ENCODE peak calls at places on chromosomes 13 and 19, in four cellular contexts. One of them, this sample, is unnamed.

GRCh38 chr19:1164684-1165531 is 9.2 kb downstream of the SBNO2 start:
- DNase-seq in H1: no peak
- DNase-seq in K562: peak
- DNase-seq in GM12878: no peak
- DNase-seq in this sample: no peak

GRCh38 chr13:99992912-99993311 is 11.3 kb downstream of the ZIC2 start:
- DNase-seq in GM12878: no peak
- DNase-seq in K562: no peak
- DNase-seq in H1: no peak
- DNase-seq in this sample: no peak

GRCh38 chr19:40035996-40036395 is 20.0 kb downstream of the ZNF780B start:
- DNase-seq in K562: no peak
- DNase-seq in H1: no peak
- DNase-seq in GM12878: no peak
- DNase-seq in this sample: no peak

GRCh38 chr19:21138130-21138529 is 3.7 kb upstream of the ZNF431 start:
- DNase-seq in GM12878: no peak
- DNase-seq in H1: no peak
- DNase-seq in K562: no peak
- DNase-seq in this sample: no peak

GRCh38 chr13:64083811-64084210 is 2668.2 kb upstream of the PCDH20 start:
- DNase-seq in K562: no peak
- DNase-seq in GM12878: no peak
- DNase-seq in H1: no peak
- DNase-seq in this sample: no peak

GRCh38 chr13:73934771-73935170 is 199.4 kb downstream of the KLF12 start:
- DNase-seq in GM12878: no peak
- DNase-seq in H1: no peak
- DNase-seq in K562: no peak
- DNase-seq in this sample: no peak

GRCh38 chr13:28489536-28489935 is 5.4 kb downstream of the FLT1 start:
- DNase-seq in K562: no peak
- DNase-seq in H1: no peak
- DNase-seq in GM12878: no peak
- DNase-seq in this sample: no peak

GRCh38 chr13:33244210-33244906 is 41.2 kb downstream of the STARD13 start:
- DNase-seq in K562: no peak
- DNase-seq in GM12878: no peak
- DNase-seq in H1: no peak
- DNase-seq in this sample: no peak

GRCh38 chr13:38417727-38418126 is 68.1 kb downstream of the UFM1 start:
- DNase-seq in K562: peak
- DNase-seq in GM12878: no peak
- DNase-seq in H1: no peak
- DNase-seq in this sample: no peak

GRCh38 chr19:8367327-8368001 is 3.5 kb downstream of the ANGPTL4 start:
- DNase-seq in K562: peak
- DNase-seq in GM12878: no peak
- DNase-seq in H1: peak
- DNase-seq in this sample: no peak

GRCh38 chr13:111505175-111505777 is 184.8 kb downstream of the TEX29 start:
- DNase-seq in GM12878: no peak
- DNase-seq in K562: peak
- DNase-seq in H1: peak
- DNase-seq in this sample: no peak

GRCh38 chr19:41249707-41250423 is 14.3 kb upstream of the HNRNPUL1 start:
- DNase-seq in GM12878: no peak
- DNase-seq in H1: no peak
- DNase-seq in K562: no peak
- DNase-seq in this sample: no peak

GRCh38 chr19:42178791-42179500 is 38.5 kb downstream of the DEDD2 start:
- DNase-seq in H1: peak
- DNase-seq in GM12878: no peak
- DNase-seq in K562: peak
- DNase-seq in this sample: no peak

GRCh38 chr13:66665991-66666390 is 564.1 kb downstream of the PCDH9 start:
- DNase-seq in H1: no peak
- DNase-seq in GM12878: no peak
- DNase-seq in K562: no peak
- DNase-seq in this sample: no peak

GRCh38 chr13:34720618-34721017 is 221.5 kb upstream of the NBEA start:
- DNase-seq in GM12878: no peak
- DNase-seq in H1: no peak
- DNase-seq in K562: no peak
- DNase-seq in this sample: no peak

GRCh38 chr13:30119476-30119875 is 187.9 kb downstream of the KATNAL1 start:
- DNase-seq in GM12878: no peak
- DNase-seq in H1: no peak
- DNase-seq in K562: no peak
- DNase-seq in this sample: no peak

GRCh38 chr13:48490241-48490640 is 42.6 kb downstream of the RCBTB2 start:
- DNase-seq in GM12878: no peak
- DNase-seq in K562: no peak
- DNase-seq in H1: no peak
- DNase-seq in this sample: no peak

GRCh38 chr13:99200433-99201167 is at the start of gene UBAC2:
- DNase-seq in K562: peak
- DNase-seq in GM12878: peak
- DNase-seq in H1: peak
- DNase-seq in this sample: peak

GRCh38 chr19:42360787-42361544 is 29.1 kb downstream of the CNFN start:
- DNase-seq in H1: no peak
- DNase-seq in K562: no peak
- DNase-seq in GM12878: no peak
- DNase-seq in this sample: no peak

GRCh38 chr13:102608944-102609343 is 12.2 kb downstream of the TPP2 start:
- DNase-seq in GM12878: no peak
- DNase-seq in K562: no peak
- DNase-seq in H1: no peak
- DNase-seq in this sample: no peak

GRCh38 chr13:32752997-32753606 is 166.8 kb downstream of the PDS5B start:
- DNase-seq in H1: no peak
- DNase-seq in GM12878: no peak
- DNase-seq in K562: no peak
- DNase-seq in this sample: no peak

GRCh38 chr13:99303863-99304521 is 3.2 kb downstream of the GPR183 start:
- DNase-seq in GM12878: no peak
- DNase-seq in K562: no peak
- DNase-seq in H1: no peak
- DNase-seq in this sample: no peak

GRCh38 chr19:35247526-35248309 is 1.1 kb upstream of the LSR start:
- DNase-seq in H1: peak
- DNase-seq in GM12878: peak
- DNase-seq in K562: peak
- DNase-seq in this sample: peak

GRCh38 chr19:17475541-17476115 is 5.3 kb downstream of the SLC27A1 start:
- DNase-seq in K562: no peak
- DNase-seq in GM12878: no peak
- DNase-seq in H1: no peak
- DNase-seq in this sample: no peak

GRCh38 chr13:41028051-41028450 is 8.9 kb upstream of the ELF1 start:
- DNase-seq in H1: no peak
- DNase-seq in GM12878: no peak
- DNase-seq in K562: no peak
- DNase-seq in this sample: no peak

GRCh38 chr19:47485210-47485609 is 1.2 kb upstream of the KPTN start:
- DNase-seq in K562: no peak
- DNase-seq in GM12878: no peak
- DNase-seq in H1: no peak
- DNase-seq in this sample: no peak

GRCh38 chr13:113581871-113582270 is 2.7 kb upstream of the TFDP1 start:
- DNase-seq in H1: no peak
- DNase-seq in GM12878: no peak
- DNase-seq in K562: no peak
- DNase-seq in this sample: no peak

GRCh38 chr19:29690842-29691241 is 24.2 kb downstream of the C19orf12 start:
- DNase-seq in H1: no peak
- DNase-seq in GM12878: no peak
- DNase-seq in K562: peak
- DNase-seq in this sample: no peak

GRCh38 chr19:16936901-16937300 is 48.1 kb downstream of the F2RL3 start:
- DNase-seq in H1: no peak
- DNase-seq in GM12878: no peak
- DNase-seq in K562: no peak
- DNase-seq in this sample: no peak

GRCh38 chr19:7595466-7596133 is at the start of gene CAMSAP3:
- DNase-seq in K562: peak
- DNase-seq in GM12878: no peak
- DNase-seq in H1: peak
- DNase-seq in this sample: no peak

GRCh38 chr19:19535311-19536191 is 2.5 kb upstream of the CILP2 start:
- DNase-seq in GM12878: no peak
- DNase-seq in K562: no peak
- DNase-seq in H1: no peak
- DNase-seq in this sample: no peak

GRCh38 chr19:3062165-3063105 is at the start of gene TLE5:
- DNase-seq in GM12878: no peak
- DNase-seq in H1: no peak
- DNase-seq in K562: peak
- DNase-seq in this sample: peak

GRCh38 chr13:34577051-34577450 is 365.0 kb upstream of the NBEA start:
- DNase-seq in K562: no peak
- DNase-seq in H1: no peak
- DNase-seq in GM12878: no peak
- DNase-seq in this sample: no peak

GRCh38 chr19:53879145-53880037 is 2.6 kb upstream of the PRKCG start:
- DNase-seq in GM12878: no peak
- DNase-seq in K562: peak
- DNase-seq in H1: peak
- DNase-seq in this sample: peak

GRCh38 chr19:53876651-53877224 is 5.3 kb upstream of the PRKCG start:
- DNase-seq in K562: no peak
- DNase-seq in H1: no peak
- DNase-seq in GM12878: no peak
- DNase-seq in this sample: no peak

GRCh38 chr19:53878786-53879144 is 3.2 kb upstream of the PRKCG start:
- DNase-seq in H1: no peak
- DNase-seq in K562: no peak
- DNase-seq in GM12878: no peak
- DNase-seq in this sample: no peak

GRCh38 chr19:53875602-53876340 is 6.2 kb upstream of the PRKCG start:
- DNase-seq in K562: no peak
- DNase-seq in GM12878: no peak
- DNase-seq in H1: no peak
- DNase-seq in this sample: no peak

DNA sequence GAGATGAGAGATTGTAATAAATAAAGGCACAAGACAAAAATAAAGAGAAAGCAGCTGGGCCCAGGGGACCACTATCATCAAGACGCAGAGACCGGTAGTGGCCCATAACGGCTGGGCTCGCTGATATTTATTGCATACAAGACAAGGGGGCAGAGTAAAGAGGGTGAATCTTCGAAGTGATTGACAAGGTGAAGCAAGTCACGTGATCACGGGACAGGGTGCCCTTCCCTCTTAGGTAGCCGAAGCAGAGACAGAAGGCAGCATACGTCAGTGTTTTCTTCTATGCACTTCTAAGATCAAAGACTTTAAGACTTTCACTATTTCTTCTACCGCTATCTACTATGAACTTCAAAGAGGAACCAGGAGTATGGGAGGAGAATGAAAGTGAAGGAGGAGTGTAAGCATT is 4.6 kb upstream of the PRKCG start:
- DNase-seq in GM12878: no peak
- DNase-seq in K562: no peak
- DNase-seq in H1: no peak
- DNase-seq in this sample: no peak
- TF ChIP-seq TAF1 in GM12878: no peak
- TF ChIP-seq TAF1 in K562: no peak
- TF ChIP-seq TAF1 in H1: no peak
- TF ChIP-seq TAF1 in this sample: no peak

DNA sequence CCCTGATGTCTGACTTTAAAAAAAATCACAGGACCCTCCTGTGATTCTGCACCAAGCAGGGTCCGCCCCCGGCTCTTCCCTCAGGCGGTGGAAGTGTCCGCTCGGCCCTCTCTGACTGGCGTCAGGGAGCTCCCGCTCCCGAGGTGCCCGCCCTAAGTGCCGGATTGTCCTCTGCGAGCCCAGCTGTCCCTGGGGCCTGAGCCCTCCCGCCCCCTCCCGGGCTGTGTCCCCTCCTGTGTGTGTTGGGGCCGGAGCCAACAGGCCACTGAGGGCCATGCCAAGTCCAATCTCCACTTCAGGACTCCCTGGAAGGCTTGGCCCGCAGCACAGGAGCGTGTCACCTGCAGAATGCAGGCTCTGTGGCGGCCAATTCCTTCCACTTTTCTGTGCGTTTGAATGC is 25.4 kb downstream of the MAP2K2 start:
- DNase-seq in GM12878: no peak
- DNase-seq in K562: no peak
- DNase-seq in H1: no peak
- DNase-seq in this sample: no peak
- TF ChIP-seq POLR2AphosphoS5 in GM12878: no peak
- TF ChIP-seq POLR2AphosphoS5 in K562: no peak
- TF ChIP-seq POLR2AphosphoS5 in H1: no peak
- TF ChIP-seq POLR2AphosphoS5 in this sample: no peak

GRCh38 chr13:51770160-51770559 is 33.8 kb downstream of the DHRS12 start:
- DNase-seq in H1: no peak
- DNase-seq in K562: no peak
- DNase-seq in GM12878: no peak
- DNase-seq in this sample: no peak

GRCh38 chr13:51768976-51769375 is 35.0 kb downstream of the DHRS12 start:
- DNase-seq in GM12878: no peak
- DNase-seq in K562: no peak
- DNase-seq in H1: no peak
- DNase-seq in this sample: no peak

GRCh38 chr13:51768378-51768921 is 35.5 kb downstream of the DHRS12 start:
- DNase-seq in H1: no peak
- DNase-seq in GM12878: no peak
- DNase-seq in K562: no peak
- DNase-seq in this sample: no peak

GRCh38 chr13:51770681-51771417 is 33.1 kb downstream of the DHRS12 start:
- DNase-seq in H1: no peak
- DNase-seq in K562: no peak
- DNase-seq in GM12878: no peak
- DNase-seq in this sample: no peak

GRCh38 chr13:51769455-51770127 is 34.4 kb downstream of the DHRS12 start:
- DNase-seq in H1: no peak
- DNase-seq in K562: no peak
- DNase-seq in GM12878: no peak
- DNase-seq in this sample: no peak
- TF ChIP-seq POLR2A in H1: no peak
- TF ChIP-seq POLR2A in K562: no peak
- TF ChIP-seq POLR2A in GM12878: no peak
- TF ChIP-seq POLR2A in this sample: no peak

GRCh38 chr19:51012661-51013190 is 6.8 kb downstream of the KLK10 start:
- DNase-seq in K562: no peak
- DNase-seq in GM12878: no peak
- DNase-seq in H1: no peak
- DNase-seq in this sample: no peak
- TF ChIP-seq TAF1 in K562: no peak
- TF ChIP-seq TAF1 in GM12878: no peak
- TF ChIP-seq TAF1 in H1: no peak
- TF ChIP-seq TAF1 in this sample: no peak

This sample was measured in GM12892.